ENCODE peak calls at places on chromosome 19, in four cellular contexts. One of them, this sample, is unnamed.

GRCh38 chr19:43759515-43759914 is 4.8 kb upstream of the SMG9 start:
- DNase-seq in endothelial cell: no peak
- DNase-seq in astrocyte of the spinal cord: peak
- DNase-seq in mesothelial cell of epicardium: no peak
- DNase-seq in this sample: no peak

GRCh38 chr19:19155495-19156219 is 14.4 kb downstream of the MEF2B start:
- DNase-seq in mesothelial cell of epicardium: no peak
- DNase-seq in astrocyte of the spinal cord: no peak
- DNase-seq in endothelial cell: no peak
- DNase-seq in this sample: no peak

GRCh38 chr19:51607920-51608562 is 22.2 kb downstream of the SIGLEC5 start:
- DNase-seq in astrocyte of the spinal cord: peak
- DNase-seq in endothelial cell: peak
- DNase-seq in mesothelial cell of epicardium: no peak
- DNase-seq in this sample: peak

GRCh38 chr19:14088634-14089411 is 1.7 kb downstream of the SAMD1 start:
- DNase-seq in astrocyte of the spinal cord: no peak
- DNase-seq in mesothelial cell of epicardium: no peak
- DNase-seq in endothelial cell: no peak
- DNase-seq in this sample: no peak

GRCh38 chr19:5194641-5195040 is 146.0 kb downstream of the PTPRS start:
- DNase-seq in astrocyte of the spinal cord: no peak
- DNase-seq in mesothelial cell of epicardium: no peak
- DNase-seq in endothelial cell: no peak
- DNase-seq in this sample: no peak

GRCh38 chr19:31372245-31372781 is 23.1 kb upstream of the TSHZ3 start:
- DNase-seq in mesothelial cell of epicardium: no peak
- DNase-seq in endothelial cell: no peak
- DNase-seq in astrocyte of the spinal cord: no peak
- DNase-seq in this sample: no peak

GRCh38 chr19:51726049-51726448 is 2.3 kb upstream of the HAS1 start:
- DNase-seq in endothelial cell: no peak
- DNase-seq in astrocyte of the spinal cord: peak
- DNase-seq in mesothelial cell of epicardium: no peak
- DNase-seq in this sample: no peak

GRCh38 chr19:50325310-50326100 is 3.7 kb downstream of the KCNC3 start:
- DNase-seq in mesothelial cell of epicardium: peak
- DNase-seq in endothelial cell: no peak
- DNase-seq in astrocyte of the spinal cord: peak
- DNase-seq in this sample: peak

GRCh38 chr19:22256856-22257255 is 29.4 kb upstream of the ZNF729 start:
- DNase-seq in astrocyte of the spinal cord: no peak
- DNase-seq in mesothelial cell of epicardium: no peak
- DNase-seq in endothelial cell: no peak
- DNase-seq in this sample: no peak

GRCh38 chr19:52336976-52337375 is 933 bp downstream of the ZNF610 start:
- DNase-seq in endothelial cell: peak
- DNase-seq in astrocyte of the spinal cord: no peak
- DNase-seq in mesothelial cell of epicardium: no peak
- DNase-seq in this sample: no peak

GRCh38 chr19:40705362-40705651 is 11.4 kb downstream of the COQ8B start:
- DNase-seq in endothelial cell: no peak
- DNase-seq in astrocyte of the spinal cord: peak
- DNase-seq in mesothelial cell of epicardium: no peak
- DNase-seq in this sample: no peak

GRCh38 chr19:48678201-48678600 is 5.4 kb upstream of the NTN5 start:
- DNase-seq in mesothelial cell of epicardium: no peak
- DNase-seq in endothelial cell: no peak
- DNase-seq in astrocyte of the spinal cord: no peak
- DNase-seq in this sample: no peak

GRCh38 chr19:43950834-43951626 is at the start of gene ZNF221:
- DNase-seq in endothelial cell: peak
- DNase-seq in mesothelial cell of epicardium: peak
- DNase-seq in astrocyte of the spinal cord: peak
- DNase-seq in this sample: peak

GRCh38 chr19:22617614-22618325 is 16.4 kb upstream of the ZNF492 start:
- DNase-seq in mesothelial cell of epicardium: no peak
- DNase-seq in endothelial cell: no peak
- DNase-seq in astrocyte of the spinal cord: no peak
- DNase-seq in this sample: no peak

GRCh38 chr19:2428756-2429711 is 1.6 kb upstream of the TIMM13 start:
- DNase-seq in astrocyte of the spinal cord: no peak
- DNase-seq in mesothelial cell of epicardium: no peak
- DNase-seq in endothelial cell: no peak
- DNase-seq in this sample: no peak

GRCh38 chr19:15412832-15413231 is 6.0 kb downstream of the AKAP8L start:
- DNase-seq in astrocyte of the spinal cord: no peak
- DNase-seq in mesothelial cell of epicardium: no peak
- DNase-seq in endothelial cell: no peak
- DNase-seq in this sample: no peak

GRCh38 chr19:8506402-8506957 is 4.0 kb upstream of the PRAM1 start:
- DNase-seq in mesothelial cell of epicardium: no peak
- DNase-seq in endothelial cell: no peak
- DNase-seq in astrocyte of the spinal cord: no peak
- DNase-seq in this sample: no peak

GRCh38 chr19:19113040-19113541 is 25.2 kb downstream of the TMEM161A start:
- DNase-seq in mesothelial cell of epicardium: no peak
- DNase-seq in endothelial cell: no peak
- DNase-seq in astrocyte of the spinal cord: peak
- DNase-seq in this sample: no peak

GRCh38 chr19:31749231-31749630 is 400.0 kb upstream of the TSHZ3 start:
- DNase-seq in mesothelial cell of epicardium: no peak
- DNase-seq in astrocyte of the spinal cord: no peak
- DNase-seq in endothelial cell: no peak
- DNase-seq in this sample: no peak

GRCh38 chr19:55667511-55667910 is 7.5 kb upstream of the EPN1 start:
- DNase-seq in mesothelial cell of epicardium: no peak
- DNase-seq in endothelial cell: no peak
- DNase-seq in astrocyte of the spinal cord: no peak
- DNase-seq in this sample: no peak

GRCh38 chr19:14023404-14024235 is 4.3 kb upstream of the RLN3 start:
- DNase-seq in mesothelial cell of epicardium: no peak
- DNase-seq in astrocyte of the spinal cord: peak
- DNase-seq in endothelial cell: peak
- DNase-seq in this sample: peak

GRCh38 chr19:51311388-51312257 is at the start of gene IGLON5:
- DNase-seq in mesothelial cell of epicardium: no peak
- DNase-seq in astrocyte of the spinal cord: no peak
- DNase-seq in endothelial cell: peak
- DNase-seq in this sample: no peak

GRCh38 chr19:55084416-55084815 is 8.7 kb downstream of the EPS8L1 start:
- DNase-seq in astrocyte of the spinal cord: no peak
- DNase-seq in mesothelial cell of epicardium: no peak
- DNase-seq in endothelial cell: no peak
- DNase-seq in this sample: no peak

GRCh38 chr19:55487884-55488687 is at the start of gene SSC5D:
- DNase-seq in endothelial cell: no peak
- DNase-seq in mesothelial cell of epicardium: no peak
- DNase-seq in astrocyte of the spinal cord: peak
- DNase-seq in this sample: no peak

GRCh38 chr19:56015756-56016155 is 29.2 kb downstream of the NLRP5 start:
- DNase-seq in mesothelial cell of epicardium: no peak
- DNase-seq in astrocyte of the spinal cord: no peak
- DNase-seq in endothelial cell: no peak
- DNase-seq in this sample: no peak

GRCh38 chr19:46944918-46945628 is 74.6 kb upstream of the NPAS1 start:
- DNase-seq in mesothelial cell of epicardium: peak
- DNase-seq in astrocyte of the spinal cord: peak
- DNase-seq in endothelial cell: no peak
- DNase-seq in this sample: peak

GRCh38 chr19:34960103-34960805 is 3.8 kb downstream of the ZNF792 start:
- DNase-seq in astrocyte of the spinal cord: peak
- DNase-seq in mesothelial cell of epicardium: no peak
- DNase-seq in endothelial cell: no peak
- DNase-seq in this sample: no peak

GRCh38 chr19:38975214-38975860 is at the start of gene FBXO17:
- DNase-seq in endothelial cell: peak
- DNase-seq in astrocyte of the spinal cord: peak
- DNase-seq in mesothelial cell of epicardium: peak
- DNase-seq in this sample: peak

GRCh38 chr19:19420570-19421301 is 15.3 kb downstream of the GATAD2A start:
- DNase-seq in mesothelial cell of epicardium: no peak
- DNase-seq in endothelial cell: no peak
- DNase-seq in astrocyte of the spinal cord: no peak
- DNase-seq in this sample: no peak

GRCh38 chr19:19224852-19225494 is 13.2 kb downstream of the NCAN start:
- DNase-seq in mesothelial cell of epicardium: peak
- DNase-seq in endothelial cell: peak
- DNase-seq in astrocyte of the spinal cord: peak
- DNase-seq in this sample: peak

GRCh38 chr19:27974082-27974513 is 1238.9 kb downstream of the UQCRFS1 start:
- DNase-seq in mesothelial cell of epicardium: no peak
- DNase-seq in astrocyte of the spinal cord: peak
- DNase-seq in endothelial cell: peak
- DNase-seq in this sample: peak

GRCh38 chr19:19657397-19657783 is 6.1 kb downstream of the ATP13A1 start:
- DNase-seq in endothelial cell: no peak
- DNase-seq in astrocyte of the spinal cord: no peak
- DNase-seq in mesothelial cell of epicardium: no peak
- DNase-seq in this sample: no peak

GRCh38 chr19:15986694-15987093 is 37.9 kb downstream of the OR10H4 start:
- DNase-seq in mesothelial cell of epicardium: no peak
- DNase-seq in astrocyte of the spinal cord: no peak
- DNase-seq in endothelial cell: no peak
- DNase-seq in this sample: no peak

DNA sequence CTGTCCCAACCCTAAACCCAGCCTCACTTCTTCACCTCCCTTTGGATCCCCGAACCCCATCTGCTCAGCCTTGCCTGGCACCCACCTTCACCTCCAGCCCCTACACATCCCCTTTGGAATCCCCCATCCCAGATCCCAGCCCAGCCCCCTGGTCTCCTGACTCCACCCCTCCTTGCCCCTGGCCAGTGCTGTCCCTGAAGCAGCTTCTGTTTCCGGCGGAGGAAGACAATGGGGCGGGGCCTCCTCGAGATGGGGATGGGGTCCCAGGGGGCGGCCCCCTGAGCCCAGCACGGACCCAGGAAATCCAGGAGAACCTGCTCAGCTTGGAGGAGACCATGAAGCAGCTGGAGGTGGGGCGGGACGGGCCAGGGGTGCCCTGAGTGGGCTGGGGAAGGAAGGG is 22.0 kb downstream of the ERFL start:
- DNase-seq in astrocyte of the spinal cord: no peak
- DNase-seq in endothelial cell: no peak
- DNase-seq in mesothelial cell of epicardium: no peak
- DNase-seq in this sample: no peak
- TF ChIP-seq CTCF in astrocyte of the spinal cord: no peak
- TF ChIP-seq CTCF in endothelial cell: no peak
- TF ChIP-seq CTCF in mesothelial cell of epicardium: no peak
- TF ChIP-seq CTCF in this sample: no peak

GRCh38 chr19:972281-972680 is 11.9 kb upstream of the WDR18 start:
- DNase-seq in mesothelial cell of epicardium: no peak
- DNase-seq in endothelial cell: no peak
- DNase-seq in astrocyte of the spinal cord: no peak
- DNase-seq in this sample: no peak
- TF ChIP-seq CTCF in mesothelial cell of epicardium: no peak
- TF ChIP-seq CTCF in endothelial cell: no peak
- TF ChIP-seq CTCF in astrocyte of the spinal cord: no peak
- TF ChIP-seq CTCF in this sample: no peak

GRCh38 chr19:11198175-11198534 is 810 bp upstream of the KANK2 start:
- DNase-seq in mesothelial cell of epicardium: no peak
- DNase-seq in endothelial cell: no peak
- DNase-seq in astrocyte of the spinal cord: no peak
- DNase-seq in this sample: no peak
- TF ChIP-seq CTCF in mesothelial cell of epicardium: no peak
- TF ChIP-seq CTCF in endothelial cell: no peak
- TF ChIP-seq CTCF in astrocyte of the spinal cord: no peak
- TF ChIP-seq CTCF in this sample: no peak

DNA sequence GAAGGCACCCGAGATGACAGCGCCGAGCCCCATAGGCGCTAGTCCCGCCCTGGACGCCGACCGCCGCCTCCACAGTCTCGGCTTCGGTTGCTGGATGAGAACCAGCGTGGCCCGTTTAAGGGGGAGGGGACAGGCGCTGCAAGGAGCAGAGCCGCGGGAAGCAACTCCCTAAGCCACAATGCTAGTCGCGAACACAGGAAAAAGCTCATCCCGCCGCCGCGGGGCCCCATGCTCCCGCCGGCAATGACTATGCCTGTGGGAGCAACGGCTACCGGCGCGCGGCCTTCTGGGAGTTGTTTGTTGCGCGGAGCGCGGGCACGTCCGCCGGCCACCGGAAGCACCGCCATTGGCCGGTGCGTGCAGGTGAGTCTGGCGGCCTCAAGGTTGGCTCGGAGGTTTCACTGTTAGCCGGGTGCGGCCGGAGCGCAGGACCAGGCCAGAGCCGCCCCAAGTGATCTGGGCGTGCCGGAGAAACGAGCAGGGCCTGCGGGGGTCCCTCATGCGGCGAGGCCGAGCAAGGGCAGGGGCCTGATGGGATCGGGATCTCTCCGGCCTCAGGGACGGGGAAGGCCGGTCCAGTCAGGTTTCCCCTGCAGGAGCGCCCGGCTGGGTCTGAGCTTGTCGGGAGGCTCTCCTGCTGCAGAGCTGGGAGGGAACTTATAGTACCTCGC is at the start of gene ZNF544:
- DNase-seq in mesothelial cell of epicardium: peak
- DNase-seq in astrocyte of the spinal cord: peak
- DNase-seq in endothelial cell: peak
- DNase-seq in this sample: peak
- TF ChIP-seq CTCF in mesothelial cell of epicardium: peak
- TF ChIP-seq CTCF in astrocyte of the spinal cord: peak
- TF ChIP-seq CTCF in endothelial cell: peak
- TF ChIP-seq CTCF in this sample: no peak

GRCh38 chr19:12945479-12946091 is at the start of gene RAD23A:
- DNase-seq in endothelial cell: peak
- DNase-seq in astrocyte of the spinal cord: peak
- DNase-seq in mesothelial cell of epicardium: peak
- DNase-seq in this sample: peak
- TF ChIP-seq CTCF in endothelial cell: no peak
- TF ChIP-seq CTCF in astrocyte of the spinal cord: no peak
- TF ChIP-seq CTCF in mesothelial cell of epicardium: no peak
- TF ChIP-seq CTCF in this sample: no peak